ENCODE peak calls at places on chromosomes 12 and 14, in six cellular contexts. One of them, this sample, is unnamed.

GRCh38 chr12:130788515-130788914 is 50.5 kb downstream of the STX2 start:
- DNase-seq in fibroblast of the aortic adventitia: no peak
- DNase-seq in NCI-H748 treated with DMSO at 0.1 percent for 48 hours: no peak
- DNase-seq in stomach: no peak
- DNase-seq in OCI-LY7: no peak
- DNase-seq in NCI-H1092 treated with DMSO at 0.1 percent for 48 hours: no peak
- DNase-seq in this sample: no peak

GRCh38 chr12:12901158-12901791 is 9.9 kb downstream of the GPRC5A start:
- DNase-seq in OCI-LY7: no peak
- DNase-seq in stomach: no peak
- DNase-seq in fibroblast of the aortic adventitia: peak
- DNase-seq in NCI-H1092 treated with DMSO at 0.1 percent for 48 hours: no peak
- DNase-seq in NCI-H748 treated with DMSO at 0.1 percent for 48 hours: no peak
- DNase-seq in this sample: no peak

GRCh38 chr14:61488417-61488816 is 167.0 kb downstream of the PRKCH start:
- DNase-seq in NCI-H748 treated with DMSO at 0.1 percent for 48 hours: no peak
- DNase-seq in OCI-LY7: no peak
- DNase-seq in stomach: no peak
- DNase-seq in NCI-H1092 treated with DMSO at 0.1 percent for 48 hours: no peak
- DNase-seq in fibroblast of the aortic adventitia: no peak
- DNase-seq in this sample: no peak

GRCh38 chr12:68011882-68012207 is 22.6 kb downstream of the IFNG-AS1 start:
- DNase-seq in OCI-LY7: no peak
- DNase-seq in stomach: no peak
- DNase-seq in NCI-H748 treated with DMSO at 0.1 percent for 48 hours: no peak
- DNase-seq in NCI-H1092 treated with DMSO at 0.1 percent for 48 hours: no peak
- DNase-seq in fibroblast of the aortic adventitia: no peak
- DNase-seq in this sample: no peak

GRCh38 chr14:74502236-74503019 is 8.9 kb downstream of the ISCA2 start:
- DNase-seq in stomach: no peak
- DNase-seq in NCI-H748 treated with DMSO at 0.1 percent for 48 hours: no peak
- DNase-seq in OCI-LY7: peak
- DNase-seq in NCI-H1092 treated with DMSO at 0.1 percent for 48 hours: no peak
- DNase-seq in fibroblast of the aortic adventitia: peak
- DNase-seq in this sample: no peak

GRCh38 chr12:132044661-132045412 is 95.1 kb downstream of the EP400 start:
- DNase-seq in stomach: no peak
- DNase-seq in OCI-LY7: no peak
- DNase-seq in NCI-H748 treated with DMSO at 0.1 percent for 48 hours: no peak
- DNase-seq in NCI-H1092 treated with DMSO at 0.1 percent for 48 hours: no peak
- DNase-seq in fibroblast of the aortic adventitia: no peak
- DNase-seq in this sample: no peak

GRCh38 chr14:51653096-51653814 is 1.5 kb downstream of the FRMD6 start:
- DNase-seq in OCI-LY7: peak
- DNase-seq in fibroblast of the aortic adventitia: peak
- DNase-seq in NCI-H748 treated with DMSO at 0.1 percent for 48 hours: no peak
- DNase-seq in NCI-H1092 treated with DMSO at 0.1 percent for 48 hours: no peak
- DNase-seq in stomach: no peak
- DNase-seq in this sample: no peak

GRCh38 chr14:104801284-104802119 is 601 bp downstream of the ZBTB42 start:
- DNase-seq in OCI-LY7: no peak
- DNase-seq in stomach: peak
- DNase-seq in NCI-H748 treated with DMSO at 0.1 percent for 48 hours: no peak
- DNase-seq in fibroblast of the aortic adventitia: no peak
- DNase-seq in NCI-H1092 treated with DMSO at 0.1 percent for 48 hours: no peak
- DNase-seq in this sample: peak

GRCh38 chr12:62971769-62972525 is 37.0 kb upstream of the PPM1H start:
- DNase-seq in NCI-H748 treated with DMSO at 0.1 percent for 48 hours: no peak
- DNase-seq in stomach: no peak
- DNase-seq in NCI-H1092 treated with DMSO at 0.1 percent for 48 hours: no peak
- DNase-seq in fibroblast of the aortic adventitia: no peak
- DNase-seq in OCI-LY7: no peak
- DNase-seq in this sample: no peak

GRCh38 chr14:28768549-28768870 is 1.9 kb downstream of the FOXG1 start:
- DNase-seq in stomach: no peak
- DNase-seq in fibroblast of the aortic adventitia: no peak
- DNase-seq in NCI-H1092 treated with DMSO at 0.1 percent for 48 hours: no peak
- DNase-seq in NCI-H748 treated with DMSO at 0.1 percent for 48 hours: no peak
- DNase-seq in OCI-LY7: no peak
- DNase-seq in this sample: no peak

GRCh38 chr12:80282761-80283160 is 161.3 kb upstream of the PTPRQ start:
- DNase-seq in NCI-H748 treated with DMSO at 0.1 percent for 48 hours: no peak
- DNase-seq in NCI-H1092 treated with DMSO at 0.1 percent for 48 hours: no peak
- DNase-seq in OCI-LY7: no peak
- DNase-seq in fibroblast of the aortic adventitia: no peak
- DNase-seq in stomach: no peak
- DNase-seq in this sample: no peak

GRCh38 chr12:18135509-18135908 is 45.5 kb upstream of the RERGL start:
- DNase-seq in NCI-H748 treated with DMSO at 0.1 percent for 48 hours: no peak
- DNase-seq in stomach: no peak
- DNase-seq in NCI-H1092 treated with DMSO at 0.1 percent for 48 hours: no peak
- DNase-seq in fibroblast of the aortic adventitia: peak
- DNase-seq in OCI-LY7: no peak
- DNase-seq in this sample: no peak

GRCh38 chr14:69811868-69812252 is 14.8 kb upstream of the SLC10A1 start:
- DNase-seq in NCI-H748 treated with DMSO at 0.1 percent for 48 hours: no peak
- DNase-seq in NCI-H1092 treated with DMSO at 0.1 percent for 48 hours: no peak
- DNase-seq in fibroblast of the aortic adventitia: no peak
- DNase-seq in OCI-LY7: no peak
- DNase-seq in stomach: no peak
- DNase-seq in this sample: no peak

GRCh38 chr14:23147676-23148075 is 28.6 kb upstream of the CEBPE start:
- DNase-seq in stomach: peak
- DNase-seq in NCI-H1092 treated with DMSO at 0.1 percent for 48 hours: no peak
- DNase-seq in fibroblast of the aortic adventitia: peak
- DNase-seq in NCI-H748 treated with DMSO at 0.1 percent for 48 hours: no peak
- DNase-seq in OCI-LY7: no peak
- DNase-seq in this sample: peak

GRCh38 chr12:2183556-2184541 is 131.1 kb downstream of the CACNA1C start:
- DNase-seq in NCI-H748 treated with DMSO at 0.1 percent for 48 hours: no peak
- DNase-seq in stomach: no peak
- DNase-seq in NCI-H1092 treated with DMSO at 0.1 percent for 48 hours: no peak
- DNase-seq in OCI-LY7: peak
- DNase-seq in fibroblast of the aortic adventitia: peak
- DNase-seq in this sample: no peak

GRCh38 chr14:94098359-94098758 is 12.2 kb upstream of the IFI27 start:
- DNase-seq in NCI-H1092 treated with DMSO at 0.1 percent for 48 hours: no peak
- DNase-seq in stomach: no peak
- DNase-seq in OCI-LY7: no peak
- DNase-seq in fibroblast of the aortic adventitia: peak
- DNase-seq in NCI-H748 treated with DMSO at 0.1 percent for 48 hours: no peak
- DNase-seq in this sample: no peak

GRCh38 chr14:92690171-92691011 is 58.0 kb downstream of the LGMN start:
- DNase-seq in fibroblast of the aortic adventitia: peak
- DNase-seq in NCI-H748 treated with DMSO at 0.1 percent for 48 hours: no peak
- DNase-seq in OCI-LY7: peak
- DNase-seq in stomach: peak
- DNase-seq in NCI-H1092 treated with DMSO at 0.1 percent for 48 hours: peak
- DNase-seq in this sample: peak

GRCh38 chr12:38508246-38508645 is 191.7 kb downstream of the ALG10B start:
- DNase-seq in NCI-H1092 treated with DMSO at 0.1 percent for 48 hours: no peak
- DNase-seq in fibroblast of the aortic adventitia: no peak
- DNase-seq in NCI-H748 treated with DMSO at 0.1 percent for 48 hours: no peak
- DNase-seq in stomach: no peak
- DNase-seq in OCI-LY7: no peak
- DNase-seq in this sample: no peak

GRCh38 chr12:49566361-49566760 is 1.6 kb downstream of the MCRS1 start:
- DNase-seq in stomach: no peak
- DNase-seq in fibroblast of the aortic adventitia: no peak
- DNase-seq in NCI-H1092 treated with DMSO at 0.1 percent for 48 hours: no peak
- DNase-seq in NCI-H748 treated with DMSO at 0.1 percent for 48 hours: no peak
- DNase-seq in OCI-LY7: no peak
- DNase-seq in this sample: no peak

GRCh38 chr12:31369712-31370521 is 44.0 kb upstream of the SINHCAF start:
- DNase-seq in stomach: peak
- DNase-seq in NCI-H1092 treated with DMSO at 0.1 percent for 48 hours: no peak
- DNase-seq in fibroblast of the aortic adventitia: peak
- DNase-seq in OCI-LY7: no peak
- DNase-seq in NCI-H748 treated with DMSO at 0.1 percent for 48 hours: peak
- DNase-seq in this sample: peak

GRCh38 chr14:52873694-52874093 is 77.2 kb downstream of the FERMT2 start:
- DNase-seq in stomach: no peak
- DNase-seq in fibroblast of the aortic adventitia: peak
- DNase-seq in NCI-H748 treated with DMSO at 0.1 percent for 48 hours: no peak
- DNase-seq in NCI-H1092 treated with DMSO at 0.1 percent for 48 hours: no peak
- DNase-seq in OCI-LY7: no peak
- DNase-seq in this sample: no peak

GRCh38 chr14:91059576-91060471 is 617 bp downstream of the RPS6KA5 start:
- DNase-seq in NCI-H748 treated with DMSO at 0.1 percent for 48 hours: peak
- DNase-seq in fibroblast of the aortic adventitia: peak
- DNase-seq in NCI-H1092 treated with DMSO at 0.1 percent for 48 hours: peak
- DNase-seq in stomach: peak
- DNase-seq in OCI-LY7: peak
- DNase-seq in this sample: peak

This sample was measured in body of pancreas.